ENCODE peak calls at places on chromosomes 3 and 15, in eight cellular contexts. D is RPMI8226, S is NCI-H524, T is NCI-H1436, R is cerebellum, K is non-pigmented ciliary epithelial cell, X is iPS DF 19.7, F is T-helper 9 cell. Q is an unnamed sample.

GRCh38 chr3:35635407-35635806 is 3.9 kb upstream of the ARPP21 start:
- DNase-seq in D (no peak), S (no peak), T (no peak), R (no peak), K (no peak), X (no peak), F (no peak), Q (no peak)

GRCh38 chr15:80934761-80935221 is 54.8 kb downstream of the MESD start:
- DNase-seq in D (no peak), S (no peak), T (no peak), R (no peak), K (peak), X (peak), F (no peak), Q (peak)

GRCh38 chr3:148643389-148643840 is 54.3 kb upstream of the AGTR1 start:
- DNase-seq in D (no peak), S (no peak), T (no peak), R (no peak), K (no peak), X (no peak), F (no peak), Q (peak)

GRCh38 chr3:155026999-155027591 is 53.0 kb upstream of the MME start:
- DNase-seq in D (no peak), S (no peak), T (no peak), R (no peak), K (no peak), X (no peak), F (no peak), Q (no peak)

GRCh38 chr15:69608661-69609060 is 156.0 kb downstream of the RPLP1 start:
- DNase-seq in D (no peak), S (no peak), T (no peak), R (no peak), K (no peak), X (no peak), F (no peak), Q (no peak)

GRCh38 chr3:128815318-128816064 is 63.9 kb upstream of the ACAD9 start:
- DNase-seq in D (no peak), S (no peak), T (no peak), R (no peak), K (no peak), X (no peak), F (no peak), Q (no peak)

GRCh38 chr15:76993114-76993715 is 1.7 kb upstream of the PSTPIP1 start:
- DNase-seq in D (no peak), S (no peak), T (no peak), R (no peak), K (no peak), X (no peak), F (no peak), Q (no peak)

GRCh38 chr3:108183178-108183577 is 39.0 kb downstream of the IFT57 start:
- DNase-seq in D (no peak), S (no peak), T (no peak), R (no peak), K (no peak), X (no peak), F (no peak), Q (no peak)

GRCh38 chr3:69605849-69606248 is 133.4 kb upstream of the MITF start:
- DNase-seq in D (no peak), S (no peak), T (no peak), R (no peak), K (no peak), X (no peak), F (no peak), Q (no peak)

GRCh38 chr3:61387817-61388216 is 136.6 kb upstream of the FHIT start:
- DNase-seq in D (no peak), S (no peak), T (no peak), R (no peak), K (no peak), X (no peak), F (no peak), Q (no peak)

GRCh38 chr3:53658613-53659193 is 164.3 kb downstream of the CACNA1D start:
- DNase-seq in D (no peak), S (no peak), T (no peak), R (no peak), K (no peak), X (no peak), F (no peak), Q (no peak)

GRCh38 chr15:50065264-50065663 is 53.8 kb downstream of the ATP8B4 start:
- DNase-seq in D (no peak), S (no peak), T (no peak), R (no peak), K (no peak), X (no peak), F (no peak), Q (no peak)

GRCh38 chr3:126040386-126040785 is 43.5 kb downstream of the SLC41A3 start:
- DNase-seq in D (no peak), S (no peak), T (no peak), R (no peak), K (no peak), X (no peak), F (no peak), Q (no peak)

GRCh38 chr3:129195731-129196256 is 12.1 kb upstream of the CNBP start:
- DNase-seq in D (peak), S (no peak), T (no peak), R (peak), K (peak), X (no peak), F (no peak), Q (no peak)

Q was measured in HS-27A.